ENCODE peak calls at places on chromosomes 5 and 9, in six cellular contexts. O is HCT116, C is PC-3, E is SK-N-SH, Z is OCI-LY7, B is hepatocyte. M is an unnamed sample.

GRCh38 chr5:130324953-130325671 is 420.8 kb downstream of the CHSY3 start:
- DNase-seq in O (no peak), C (no peak), E (no peak), Z (peak), B (no peak), M (peak)

GRCh38 chr9:15262581-15262980 is 44.4 kb downstream of the TTC39B start:
- DNase-seq in O (no peak), C (no peak), E (no peak), Z (no peak), B (no peak), M (no peak)

GRCh38 chr9:131727795-131728545 is 11.9 kb downstream of the RAPGEF1 start:
- DNase-seq in O (no peak), C (no peak), E (no peak), Z (peak), B (no peak), M (peak)

GRCh38 chr5:99955962-99956361 is 579.2 kb upstream of the FAM174A start:
- DNase-seq in O (no peak), C (no peak), E (no peak), Z (no peak), B (no peak), M (no peak)

GRCh38 chr9:134800791-134801339 is 79.7 kb upstream of the FCN2 start:
- DNase-seq in O (no peak), C (no peak), E (no peak), Z (no peak), B (no peak), M (no peak)

GRCh38 chr9:8287970-8288369 is 488.4 kb upstream of the DMAC1 start:
- DNase-seq in O (no peak), C (no peak), E (no peak), Z (no peak), B (no peak), M (no peak)

GRCh38 chr5:55104966-55105701 is 2.7 kb downstream of the GZMA start:
- DNase-seq in O (no peak), C (no peak), E (no peak), Z (no peak), B (no peak), M (no peak)

GRCh38 chr9:638152-638551 is 203.3 kb upstream of the DMRT1 start:
- DNase-seq in O (no peak), C (no peak), E (no peak), Z (no peak), B (no peak), M (peak)

GRCh38 chr5:32639943-32640342 is 54.6 kb downstream of the SUB1 start:
- DNase-seq in O (peak), C (peak), E (no peak), Z (no peak), B (no peak), M (no peak)

GRCh38 chr9:125960631-125961030 is 213.5 kb downstream of the PBX3 start:
- DNase-seq in O (no peak), C (no peak), E (no peak), Z (no peak), B (no peak), M (no peak)

GRCh38 chr9:77839459-77840140 is 191.5 kb upstream of the GNA14 start:
- DNase-seq in O (peak), C (peak), E (no peak), Z (no peak), B (peak), M (no peak)

GRCh38 chr5:91283326-91283725 is 99.8 kb downstream of the ARRDC3 start:
- DNase-seq in O (no peak), C (no peak), E (no peak), Z (no peak), B (no peak), M (no peak)

GRCh38 chr5:2697446-2698200 is 53.9 kb downstream of the IRX2 start:
- DNase-seq in O (no peak), C (no peak), E (no peak), Z (no peak), B (no peak), M (no peak)

GRCh38 chr5:157944077-157944633 is 85.2 kb upstream of the CLINT1 start:
- DNase-seq in O (no peak), C (no peak), E (no peak), Z (no peak), B (no peak), M (no peak)

GRCh38 chr5:95822408-95823240 is at the start of gene GLRX:
- DNase-seq in O (peak), C (peak), E (peak), Z (peak), B (peak), M (peak)

GRCh38 chr9:101626295-101626694 is 31.5 kb upstream of the PPP3R2 start:
- DNase-seq in O (no peak), C (no peak), E (no peak), Z (no peak), B (no peak), M (no peak)

GRCh38 chr9:113673726-113674125 is 202.4 kb upstream of the ZNF618 start:
- DNase-seq in O (no peak), C (no peak), E (no peak), Z (no peak), B (no peak), M (no peak)

GRCh38 chr5:172274951-172275753 is 8.4 kb downstream of the UBTD2 start:
- DNase-seq in O (no peak), C (no peak), E (no peak), Z (no peak), B (no peak), M (no peak)

GRCh38 chr9:133075925-133076324 is 14.1 kb downstream of the CEL start:
- DNase-seq in O (no peak), C (peak), E (no peak), Z (no peak), B (peak), M (no peak)

GRCh38 chr9:116081437-116082110 is 72.0 kb upstream of the PAPPA start:
- DNase-seq in O (no peak), C (no peak), E (no peak), Z (no peak), B (peak), M (no peak)

GRCh38 chr5:93621340-93621872 is 38.4 kb downstream of the NR2F1 start:
- DNase-seq in O (no peak), C (peak), E (peak), Z (no peak), B (peak), M (no peak)

GRCh38 chr9:14062449-14063187 is 251.3 kb downstream of the NFIB start:
- DNase-seq in O (no peak), C (peak), E (peak), Z (no peak), B (no peak), M (no peak)

GRCh38 chr5:14946813-14947640 is 75.4 kb upstream of the ANKH start:
- DNase-seq in O (peak), C (peak), E (peak), Z (peak), B (peak), M (peak)

GRCh38 chr5:27652505-27652904 is 614.1 kb upstream of the CDH9 start:
- DNase-seq in O (no peak), C (peak), E (no peak), Z (no peak), B (no peak), M (no peak)

GRCh38 chr5:151002250-151002649 is 18.1 kb upstream of the GPX3 start:
- DNase-seq in O (peak), C (peak), E (peak), Z (peak), B (no peak), M (no peak)

GRCh38 chr9:134318941-134319305 is 7.3 kb upstream of the RXRA start:
- DNase-seq in O (no peak), C (no peak), E (no peak), Z (no peak), B (no peak), M (no peak)

GRCh38 chr9:35932732-35933131 is 23.4 kb downstream of the SPAAR start:
- DNase-seq in O (no peak), C (no peak), E (no peak), Z (no peak), B (no peak), M (peak)

GRCh38 chr9:89405832-89406231 is 87.5 kb downstream of the SECISBP2 start:
- DNase-seq in O (no peak), C (no peak), E (peak), Z (peak), B (no peak), M (peak)

DNA sequence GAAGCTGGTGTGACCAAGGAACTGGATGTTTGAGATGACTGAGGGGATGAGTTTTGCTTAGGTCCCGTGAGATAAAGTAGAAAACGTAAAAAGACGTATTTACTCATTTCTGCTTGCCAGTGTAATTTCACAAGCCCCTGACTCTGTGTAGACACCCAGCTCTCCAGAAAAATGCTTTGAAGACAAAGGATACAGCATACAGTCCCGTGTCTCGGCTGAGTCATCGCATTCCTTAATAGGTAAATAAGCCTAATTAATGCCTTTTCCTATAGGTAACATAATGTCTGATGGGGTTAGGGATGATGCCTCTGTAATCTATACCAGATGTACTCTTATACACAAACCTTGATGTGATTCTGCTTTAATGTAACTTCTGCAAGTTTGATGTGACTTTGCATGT is 20.2 kb downstream of the S100Z start:
- DNase-seq in O (no peak), C (no peak), E (no peak), Z (no peak), B (peak), M (no peak)
- TF ChIP-seq EZH2phosphoT487 in O (no peak), C (no peak), E (no peak), Z (no peak), B (no peak), M (no peak)

DNA sequence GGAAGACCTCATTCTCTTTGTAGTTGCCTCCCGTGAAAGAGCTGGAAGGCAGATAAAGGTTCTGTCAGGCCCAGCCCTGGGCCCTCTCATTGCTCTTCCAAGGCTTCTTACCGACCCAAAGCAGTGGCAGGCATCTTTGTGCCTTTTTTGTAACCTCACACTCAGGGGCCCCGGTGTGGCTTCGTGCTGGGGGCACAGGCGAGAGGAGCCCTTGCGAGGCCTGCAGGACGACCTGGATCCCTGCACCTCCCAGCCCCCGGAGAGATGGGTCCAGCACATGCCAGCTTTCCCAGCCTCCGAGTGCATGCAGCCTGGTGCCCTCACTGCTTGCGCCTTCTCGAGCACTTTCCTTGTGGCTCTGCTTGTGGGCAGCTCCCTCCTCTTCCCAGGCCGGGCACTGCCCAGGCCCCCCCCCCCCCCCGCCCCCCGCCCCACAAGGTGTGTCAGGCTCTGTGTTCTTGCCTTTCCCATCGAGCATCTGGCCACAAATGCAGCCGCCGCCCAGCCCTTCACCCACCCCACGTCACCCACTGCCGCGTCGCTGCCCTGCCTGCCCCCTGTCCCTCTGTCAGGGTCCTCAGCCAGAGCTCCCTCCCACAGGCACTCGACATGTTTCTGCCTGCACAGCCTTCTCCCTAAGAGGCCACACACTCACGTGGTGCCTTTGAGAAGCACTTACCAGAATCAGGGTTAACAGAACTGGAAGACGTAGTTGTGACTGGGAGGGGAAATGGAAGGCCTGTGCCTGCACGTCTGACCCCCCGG is 63.7 kb upstream of the CACNA1B start:
- DNase-seq in O (no peak), C (no peak), E (no peak), Z (no peak), B (no peak), M (no peak)
- TF ChIP-seq EZH2phosphoT487 in O (no peak), C (no peak), E (no peak), Z (no peak), B (no peak), M (no peak)

GRCh38 chr9:86491634-86492266 is 137.5 kb upstream of the TUT7 start:
- DNase-seq in O (no peak), C (no peak), E (no peak), Z (no peak), B (no peak), M (no peak)
- TF ChIP-seq EZH2phosphoT487 in O (no peak), C (no peak), E (no peak), Z (no peak), B (no peak), M (no peak)

DNA sequence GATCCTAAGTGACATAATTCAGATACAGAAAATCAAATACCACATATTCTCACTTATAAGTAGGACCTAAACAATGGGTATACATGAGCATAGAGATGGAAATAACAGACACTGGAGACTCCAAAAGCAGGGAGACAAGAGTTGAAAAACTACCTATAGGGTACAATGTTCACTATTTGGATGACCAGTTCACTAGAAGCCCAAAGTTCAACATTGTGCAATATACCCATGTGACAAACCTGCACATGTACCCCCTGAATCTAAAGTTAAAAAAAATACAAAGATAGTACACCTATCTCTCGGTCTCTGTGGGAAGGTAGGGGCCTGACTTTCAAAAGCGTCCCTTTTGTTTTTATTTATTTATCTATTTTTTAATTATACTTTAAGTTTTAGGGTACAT is 11.7 kb upstream of the OR1N1 start:
- DNase-seq in O (no peak), C (no peak), E (no peak), Z (no peak), B (no peak), M (no peak)
- TF ChIP-seq EZH2phosphoT487 in O (no peak), C (no peak), E (no peak), Z (no peak), B (no peak), M (no peak)

GRCh38 chr5:57157191-57157590 is 16.7 kb upstream of the GPBP1 start:
- DNase-seq in O (no peak), C (no peak), E (no peak), Z (no peak), B (no peak), M (no peak)
- TF ChIP-seq EZH2phosphoT487 in O (no peak), C (no peak), E (no peak), Z (no peak), B (no peak), M (no peak)

DNA sequence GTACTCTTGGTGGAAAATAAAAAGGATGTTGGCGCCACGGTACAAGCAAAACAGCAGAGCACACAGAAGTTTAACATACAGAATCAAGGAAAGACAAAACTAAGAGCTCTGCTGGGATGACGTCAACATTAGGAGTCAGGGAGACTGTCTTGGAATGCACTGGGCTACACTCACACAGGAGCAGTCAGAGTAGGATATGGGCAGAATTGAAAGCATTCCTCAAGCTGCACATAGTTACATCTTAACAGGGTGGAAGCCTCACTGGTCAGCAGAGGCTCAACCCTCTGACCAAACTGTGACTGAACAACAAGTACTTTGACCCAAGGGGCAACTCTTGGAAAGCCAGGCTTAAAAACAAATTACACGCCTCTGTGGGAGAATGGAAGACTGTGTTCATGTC is 772.9 kb downstream of the PRELID2 start:
- DNase-seq in O (no peak), C (no peak), E (no peak), Z (no peak), B (peak), M (no peak)
- TF ChIP-seq EZH2phosphoT487 in O (no peak), C (no peak), E (no peak), Z (no peak), B (no peak), M (no peak)

DNA sequence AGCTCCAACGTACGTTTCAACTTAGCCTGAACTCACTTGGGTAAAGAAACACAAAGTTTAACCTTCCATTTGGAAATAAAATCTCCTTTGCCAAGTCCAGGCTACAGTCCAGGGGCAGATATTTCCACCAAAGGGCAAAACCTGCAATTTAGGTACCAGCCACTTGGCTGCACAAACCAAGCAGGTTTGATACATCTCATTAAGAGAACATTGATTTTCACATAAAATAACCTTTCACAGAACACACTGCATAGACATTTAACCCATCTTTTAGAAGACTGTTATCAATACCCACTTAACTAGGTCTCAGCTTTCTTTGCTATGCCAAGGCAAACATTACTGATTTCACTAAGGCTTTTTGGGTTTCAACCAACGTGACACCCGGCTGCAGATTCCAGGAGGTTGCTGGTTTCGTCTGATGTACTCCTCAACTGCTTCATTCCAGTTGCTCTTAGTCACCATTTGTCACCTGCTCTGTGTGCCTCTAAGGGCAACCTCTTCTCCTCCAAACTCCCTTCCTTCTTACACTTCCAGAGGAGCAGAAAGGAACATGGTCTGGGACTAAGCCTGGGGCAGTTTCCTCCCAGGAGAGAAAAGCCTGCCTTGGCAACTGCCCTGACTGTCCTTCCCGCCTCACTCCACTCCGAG is 67.1 kb downstream of the EPB41L4B start:
- DNase-seq in O (peak), C (peak), E (no peak), Z (no peak), B (peak), M (no peak)
- TF ChIP-seq EZH2phosphoT487 in O (no peak), C (no peak), E (no peak), Z (no peak), B (no peak), M (no peak)

GRCh38 chr5:65127181-65127901 is 354.4 kb downstream of the ADAMTS6 start:
- DNase-seq in O (no peak), C (no peak), E (no peak), Z (no peak), B (no peak), M (no peak)
- TF ChIP-seq EZH2phosphoT487 in O (no peak), C (no peak), E (no peak), Z (no peak), B (no peak), M (no peak)

GRCh38 chr5:141419074-141419880 is 1.6 kb upstream of the PCDHGA11 start:
- DNase-seq in O (no peak), C (no peak), E (no peak), Z (no peak), B (no peak), M (no peak)
- TF ChIP-seq EZH2phosphoT487 in O (no peak), C (no peak), E (no peak), Z (no peak), B (no peak), M (no peak)